ENCODE peak calls at places on chromosomes 13 and 19, in ten cellular contexts. W, D, C, N, I, Y, P, K, J and Z are unnamed samples.

GRCh38 chr13:31982540-31982939 is 49.0 kb upstream of the FRY start:
- DNase-seq in W (peak), D (peak), C (peak), N (peak), I (peak), Y (peak), P (peak), K (peak), J (peak), Z (no peak)

GRCh38 chr13:77729502-77730221 is 32.2 kb downstream of the SLAIN1 start:
- DNase-seq in W (no peak), D (no peak), C (no peak), N (no peak), I (no peak), Y (no peak), P (no peak), K (no peak), J (no peak), Z (no peak)

GRCh38 chr13:50529154-50529882 is 314.2 kb downstream of the DLEU7 start:
- DNase-seq in W (peak), D (peak), C (peak), N (peak), I (peak), Y (peak), P (peak), K (peak), J (peak), Z (peak)

GRCh38 chr13:48322294-48322693 is 18.7 kb downstream of the RB1 start:
- DNase-seq in W (no peak), D (no peak), C (no peak), N (no peak), I (no peak), Y (no peak), P (no peak), K (no peak), J (no peak), Z (no peak)

GRCh38 chr13:26914624-26915023 is 154.0 kb upstream of the GPR12 start:
- DNase-seq in W (no peak), D (no peak), C (peak), N (no peak), I (no peak), Y (no peak), P (no peak), K (no peak), J (no peak), Z (no peak)

GRCh38 chr13:98432638-98433037 is 144.3 kb downstream of the STK24 start:
- DNase-seq in W (no peak), D (no peak), C (no peak), N (no peak), I (no peak), Y (no peak), P (no peak), K (no peak), J (no peak), Z (no peak)

GRCh38 chr13:23618341-23618740 is 48.1 kb downstream of the TNFRSF19 start:
- DNase-seq in W (peak), D (no peak), C (no peak), N (no peak), I (no peak), Y (no peak), P (no peak), K (peak), J (no peak), Z (no peak)

GRCh38 chr19:4327252-4327876 is 11.3 kb downstream of the STAP2 start:
- DNase-seq in W (peak), D (peak), C (no peak), N (peak), I (peak), Y (peak), P (peak), K (peak), J (no peak), Z (peak)

DNA sequence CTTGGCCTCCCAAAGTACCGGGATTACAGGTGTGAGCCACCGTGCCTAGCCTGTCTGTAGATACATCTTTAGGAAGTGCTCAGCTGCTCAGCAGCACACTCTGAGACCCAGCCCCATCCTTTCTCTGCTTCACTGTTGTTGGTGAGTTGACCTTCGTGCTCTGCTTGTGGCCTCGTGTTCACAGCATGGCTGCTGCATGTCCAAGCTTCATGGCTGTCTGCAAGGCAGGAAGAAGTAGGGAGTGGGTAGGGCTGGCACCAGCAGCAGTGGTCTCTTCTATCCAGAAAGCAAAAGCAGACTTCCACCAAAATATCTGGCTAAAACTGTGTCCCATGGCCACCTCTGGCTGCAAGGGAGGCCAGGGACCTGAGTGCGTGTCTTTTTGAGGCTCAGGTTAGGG is 14.2 kb downstream of the B3GNT8 start:
- DNase-seq in W (no peak), D (no peak), C (no peak), N (no peak), I (no peak), Y (no peak), P (no peak), K (no peak), J (no peak), Z (no peak)
- TF ChIP-seq POLR2A in W (no peak), D (no peak), C (no peak), N (no peak), I (no peak), Y (no peak), P (no peak), K (no peak), J (no peak), Z (no peak)

GRCh38 chr19:1790054-1790762 is 21.9 kb downstream of the ATP8B3 start:
- DNase-seq in W (no peak), D (no peak), C (no peak), N (no peak), I (no peak), Y (no peak), P (no peak), K (peak), J (no peak), Z (no peak)
- TF ChIP-seq POLR2A in W (no peak), D (no peak), C (no peak), N (no peak), I (no peak), Y (no peak), P (no peak), K (no peak), J (no peak), Z (no peak)

DNA sequence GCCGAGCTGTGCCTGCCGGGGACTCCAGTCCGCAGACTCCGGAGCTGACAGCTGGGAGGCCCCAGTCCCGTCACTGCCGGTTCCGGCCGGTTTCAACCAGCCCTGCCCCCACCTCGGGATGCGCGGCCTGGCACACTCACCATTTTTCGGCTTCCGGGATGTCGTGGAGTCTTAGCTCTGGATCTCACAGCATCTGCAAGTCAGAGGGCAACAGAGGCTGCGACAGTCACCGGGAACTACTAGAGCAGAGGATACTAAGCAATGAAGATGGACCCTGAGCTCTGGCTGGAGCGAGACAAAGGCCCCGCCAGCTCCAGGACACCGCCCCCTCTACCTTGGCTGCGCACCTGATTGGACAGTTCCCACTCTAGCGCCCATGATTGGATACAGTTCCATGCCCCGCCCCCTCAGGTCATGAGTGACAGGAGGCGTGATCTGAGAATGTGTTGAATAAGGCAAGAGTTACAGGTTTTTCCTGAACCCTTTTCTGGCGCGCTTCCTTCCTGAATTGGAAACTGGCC is at the start of gene ZNF682:
- DNase-seq in W (peak), D (peak), C (no peak), N (peak), I (peak), Y (peak), P (peak), K (no peak), J (peak), Z (peak)
- TF ChIP-seq POLR2A in W (no peak), D (peak), C (no peak), N (peak), I (no peak), Y (no peak), P (no peak), K (no peak), J (peak), Z (no peak)

DNA sequence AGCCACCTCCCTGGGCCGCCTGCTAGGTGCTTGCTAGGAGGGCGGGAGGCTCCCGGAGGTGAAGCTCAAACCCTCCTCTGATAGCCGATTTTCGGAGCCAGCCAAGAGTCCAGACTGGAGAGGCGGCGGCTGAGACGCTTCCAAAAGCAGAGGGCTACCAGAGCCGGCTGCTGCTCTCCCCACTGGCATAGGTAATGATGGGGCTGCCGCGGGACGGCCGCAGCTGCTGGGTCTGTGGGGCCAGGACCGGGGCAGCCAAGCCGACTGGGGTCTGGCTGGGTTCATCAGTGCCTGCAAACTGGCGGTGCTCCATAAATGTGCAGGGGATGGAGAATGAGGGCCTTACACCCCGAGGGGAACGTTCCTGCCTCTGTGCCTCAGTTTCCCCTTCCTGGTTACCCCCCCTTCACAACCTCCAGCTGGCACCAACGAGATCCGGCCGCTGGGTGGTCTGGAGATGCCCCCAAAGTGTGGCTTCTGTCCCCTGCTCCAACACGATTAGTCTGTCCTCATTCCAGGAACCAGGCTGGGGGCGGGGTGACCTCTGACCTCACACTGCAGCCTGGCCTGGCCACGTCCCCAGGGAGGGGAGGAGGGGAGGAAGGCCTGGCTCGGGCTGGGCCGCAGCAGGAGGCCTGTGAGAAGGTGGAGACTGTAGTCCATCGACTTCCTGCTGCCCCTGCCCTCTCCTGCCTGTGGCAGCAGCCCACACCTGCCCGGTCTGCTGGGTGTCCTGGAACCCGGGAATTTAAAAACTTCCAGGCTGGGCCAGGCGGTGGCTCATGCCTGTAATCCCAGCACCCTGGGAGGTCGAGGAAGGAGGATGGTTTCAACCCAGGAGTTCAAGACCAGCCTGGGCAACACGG is 3.8 kb upstream of the WDR18 start:
- DNase-seq in W (no peak), D (no peak), C (no peak), N (no peak), I (no peak), Y (no peak), P (no peak), K (peak), J (no peak), Z (no peak)
- TF ChIP-seq POLR2A in W (no peak), D (no peak), C (no peak), N (no peak), I (no peak), Y (no peak), P (no peak), K (no peak), J (no peak), Z (no peak)

DNA sequence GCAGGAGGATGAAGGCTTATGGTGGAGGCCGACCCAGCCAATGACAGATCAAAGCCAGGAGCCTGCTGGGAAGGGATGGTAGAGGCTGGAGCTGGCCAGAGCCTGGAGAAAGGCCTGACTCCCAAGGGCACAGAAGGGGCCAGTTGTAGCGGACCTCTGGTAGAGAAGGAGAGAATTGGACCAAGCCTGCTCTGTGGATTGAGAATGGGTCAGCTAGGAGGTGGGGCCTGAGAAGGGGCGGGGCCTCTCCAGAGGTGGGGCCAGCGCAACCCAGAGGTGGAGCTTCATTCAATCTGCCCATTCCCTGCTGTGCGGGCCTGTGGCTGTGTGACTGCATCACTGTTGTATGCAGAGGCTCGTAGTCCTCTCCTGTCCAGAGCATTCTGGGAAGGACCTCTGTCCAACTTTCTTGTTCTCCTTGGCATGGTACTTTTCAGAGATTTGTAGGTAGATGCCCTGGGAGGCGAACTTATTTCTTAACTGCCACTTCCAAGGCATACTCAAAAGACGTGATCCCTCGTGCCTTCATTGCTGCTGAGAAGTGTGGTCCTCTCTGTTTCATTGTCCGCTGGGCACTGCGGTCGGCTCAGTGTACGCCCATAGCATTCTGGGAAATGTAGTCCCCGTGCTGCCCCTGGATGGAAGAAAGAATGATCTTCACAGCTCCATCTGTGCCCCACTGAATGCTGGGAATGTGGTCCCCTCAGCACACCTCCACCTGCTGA is 6.7 kb downstream of the GRIN2D start:
- DNase-seq in W (peak), D (no peak), C (peak), N (peak), I (no peak), Y (peak), P (peak), K (peak), J (no peak), Z (peak)
- TF ChIP-seq POLR2A in W (no peak), D (no peak), C (no peak), N (no peak), I (no peak), Y (no peak), P (no peak), K (peak), J (no peak), Z (no peak)

GRCh38 chr13:46100191-46100877 is 4.5 kb downstream of the CPB2 start:
- DNase-seq in W (no peak), D (no peak), C (no peak), N (no peak), I (no peak), Y (no peak), P (no peak), K (no peak), J (no peak), Z (peak)
- TF ChIP-seq POLR2A in W (no peak), D (no peak), C (no peak), N (no peak), I (no peak), Y (no peak), P (no peak), K (no peak), J (no peak), Z (no peak)

GRCh38 chr13:20528451-20528850 is 2.8 kb upstream of the CRYL1 start:
- DNase-seq in W (no peak), D (no peak), C (no peak), N (no peak), I (no peak), Y (no peak), P (no peak), K (no peak), J (no peak), Z (no peak)

GRCh38 chr13:20521388-20521787 is 4.3 kb downstream of the CRYL1 start:
- DNase-seq in W (no peak), D (no peak), C (no peak), N (no peak), I (no peak), Y (no peak), P (no peak), K (no peak), J (no peak), Z (no peak)

GRCh38 chr13:20525144-20525600 is 485 bp downstream of the CRYL1 start:
- DNase-seq in W (no peak), D (peak), C (no peak), N (peak), I (no peak), Y (peak), P (peak), K (no peak), J (peak), Z (peak)

GRCh38 chr13:20526664-20527063 is 1.0 kb upstream of the CRYL1 start:
- DNase-seq in W (peak), D (no peak), C (no peak), N (no peak), I (no peak), Y (no peak), P (no peak), K (no peak), J (no peak), Z (no peak)

GRCh38 chr13:20525601-20526544 is at the start of gene CRYL1:
- DNase-seq in W (peak), D (peak), C (no peak), N (peak), I (peak), Y (peak), P (peak), K (peak), J (peak), Z (peak)
- TF ChIP-seq POLR2A in W (peak), D (peak), C (peak), N (peak), I (no peak), Y (peak), P (no peak), K (peak), J (peak), Z (peak)

GRCh38 chr19:35545001-35545854 is at the start of gene TMEM147:
- DNase-seq in W (peak), D (peak), C (peak), N (peak), I (peak), Y (peak), P (peak), K (peak), J (peak), Z (peak)
- TF ChIP-seq POLR2A in W (peak), D (peak), C (peak), N (peak), I (no peak), Y (peak), P (no peak), K (peak), J (peak), Z (peak)